ENCODE peak calls at places on chromosomes 2 and 18, in five cellular contexts. A is AG09309, M is A549, W is dorsolateral prefrontal cortex, L is BJ. U is an unnamed sample.

GRCh38 chr18:74635202-74635969 is 37.7 kb downstream of the ZNF407 start:
- DNase-seq in A (no peak), M (no peak), W (no peak), L (no peak), U (no peak)

GRCh38 chr2:206423147-206423546 is 20.2 kb upstream of the ADAM23 start:
- DNase-seq in A (no peak), M (peak), W (no peak), L (no peak), U (no peak)

GRCh38 chr2:38215993-38216392 is 140.0 kb upstream of the CYP1B1 start:
- DNase-seq in A (no peak), M (peak), W (no peak), L (no peak), U (peak)

GRCh38 chr2:236236559-236237450 is 27.4 kb downstream of the ASB18 start:
- DNase-seq in A (no peak), M (no peak), W (no peak), L (no peak), U (no peak)

GRCh38 chr2:174595415-174595814 is 2.2 kb downstream of the WIPF1 start:
- DNase-seq in A (no peak), M (no peak), W (no peak), L (no peak), U (no peak)

GRCh38 chr2:58067001-58067400 is 20.4 kb downstream of the VRK2 start:
- DNase-seq in A (no peak), M (no peak), W (no peak), L (no peak), U (no peak)

GRCh38 chr18:60676807-60677206 is 304.2 kb upstream of the MC4R start:
- DNase-seq in A (no peak), M (no peak), W (no peak), L (no peak), U (no peak)

GRCh38 chr2:128442891-128443302 is 124.2 kb upstream of the HS6ST1 start:
- DNase-seq in A (no peak), M (no peak), W (no peak), L (no peak), U (no peak)

GRCh38 chr2:60796573-60797509 is 40.8 kb downstream of the PAPOLG start:
- DNase-seq in A (no peak), M (no peak), W (no peak), L (no peak), U (no peak)

GRCh38 chr2:147030966-147031760 is 813.7 kb upstream of the ACVR2A start:
- DNase-seq in A (no peak), M (no peak), W (no peak), L (no peak), U (no peak)

GRCh38 chr2:237281900-237282306 is 132.1 kb downstream of the COL6A3 start:
- DNase-seq in A (peak), M (no peak), W (no peak), L (no peak), U (peak)

GRCh38 chr18:35029770-35030169 is 11.4 kb upstream of the MAPRE2 start:
- DNase-seq in A (no peak), M (no peak), W (no peak), L (no peak), U (no peak)

GRCh38 chr2:63589148-63589972 is 597 bp downstream of the MDH1 start:
- DNase-seq in A (no peak), M (peak), W (no peak), L (no peak), U (no peak)

GRCh38 chr18:58041633-58042032 is 2.4 kb upstream of the NEDD4L start:
- DNase-seq in A (no peak), M (no peak), W (no peak), L (no peak), U (no peak)

GRCh38 chr2:22450831-22451230 is 934.1 kb upstream of the KLHL29 start:
- DNase-seq in A (no peak), M (no peak), W (peak), L (no peak), U (no peak)

GRCh38 chr2:145751634-145752033 is 1231.7 kb upstream of the ZEB2 start:
- DNase-seq in A (no peak), M (no peak), W (no peak), L (no peak), U (peak)

GRCh38 chr2:190655113-190655512 is 6.2 kb downstream of the NAB1 start:
- DNase-seq in A (no peak), M (no peak), W (no peak), L (no peak), U (no peak)

GRCh38 chr2:159094173-159094737 is 125.8 kb downstream of the TANC1 start:
- DNase-seq in A (no peak), M (no peak), W (no peak), L (peak), U (no peak)

GRCh38 chr2:160869411-160869810 is 290.8 kb upstream of the TANK start:
- DNase-seq in A (peak), M (peak), W (no peak), L (peak), U (peak)

GRCh38 chr2:240462073-240462703 is 26.7 kb downstream of the GPC1 start:
- DNase-seq in A (no peak), M (no peak), W (peak), L (no peak), U (no peak)

GRCh38 chr2:67215214-67215613 is 181.9 kb upstream of the ETAA1 start:
- DNase-seq in A (peak), M (peak), W (no peak), L (no peak), U (peak)

DNA sequence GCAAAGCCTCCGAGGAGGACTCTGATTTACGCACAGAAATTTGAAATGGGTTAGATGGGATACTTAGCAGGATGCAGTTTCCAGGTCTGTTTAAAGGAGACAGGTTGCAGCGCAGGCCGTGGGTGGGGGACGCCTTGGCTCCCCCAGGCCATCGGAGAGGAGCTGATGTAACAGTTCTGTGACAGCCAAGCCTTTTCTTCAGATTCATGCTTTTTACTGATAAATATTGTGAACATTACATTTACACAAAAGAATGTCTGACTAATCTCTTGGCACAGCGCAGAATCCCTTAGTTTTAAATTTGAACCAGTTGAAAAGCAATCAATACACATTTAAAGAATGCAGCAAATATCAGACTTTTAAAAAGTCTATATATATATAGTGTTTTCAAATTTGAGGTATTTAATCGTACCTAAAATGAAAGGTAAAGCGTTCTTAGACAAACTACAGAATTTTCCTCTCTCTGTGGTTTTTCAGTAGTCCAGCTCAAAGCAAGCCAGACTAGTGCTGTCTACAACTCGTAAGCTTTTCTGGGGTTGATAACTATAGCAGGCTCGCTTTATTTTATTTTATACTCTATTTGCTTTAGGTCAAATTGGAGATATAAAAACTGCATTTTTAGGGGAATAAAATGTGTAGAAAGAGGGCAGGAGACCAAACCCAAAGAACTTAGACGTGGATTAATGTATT is 221.9 kb downstream of the PIEZO2 start:
- DNase-seq in A (no peak), M (no peak), W (no peak), L (peak), U (peak)
- H3K4me3 ChIP-seq in A (no peak), M (no peak), W (no peak), L (no peak), U (peak)

GRCh38 chr2:44939074-44940052 is 2.1 kb upstream of the SIX3 start:
- DNase-seq in A (no peak), M (no peak), W (no peak), L (no peak), U (no peak)
- H3K4me3 ChIP-seq in A (no peak), M (peak), W (no peak), L (no peak), U (peak)

DNA sequence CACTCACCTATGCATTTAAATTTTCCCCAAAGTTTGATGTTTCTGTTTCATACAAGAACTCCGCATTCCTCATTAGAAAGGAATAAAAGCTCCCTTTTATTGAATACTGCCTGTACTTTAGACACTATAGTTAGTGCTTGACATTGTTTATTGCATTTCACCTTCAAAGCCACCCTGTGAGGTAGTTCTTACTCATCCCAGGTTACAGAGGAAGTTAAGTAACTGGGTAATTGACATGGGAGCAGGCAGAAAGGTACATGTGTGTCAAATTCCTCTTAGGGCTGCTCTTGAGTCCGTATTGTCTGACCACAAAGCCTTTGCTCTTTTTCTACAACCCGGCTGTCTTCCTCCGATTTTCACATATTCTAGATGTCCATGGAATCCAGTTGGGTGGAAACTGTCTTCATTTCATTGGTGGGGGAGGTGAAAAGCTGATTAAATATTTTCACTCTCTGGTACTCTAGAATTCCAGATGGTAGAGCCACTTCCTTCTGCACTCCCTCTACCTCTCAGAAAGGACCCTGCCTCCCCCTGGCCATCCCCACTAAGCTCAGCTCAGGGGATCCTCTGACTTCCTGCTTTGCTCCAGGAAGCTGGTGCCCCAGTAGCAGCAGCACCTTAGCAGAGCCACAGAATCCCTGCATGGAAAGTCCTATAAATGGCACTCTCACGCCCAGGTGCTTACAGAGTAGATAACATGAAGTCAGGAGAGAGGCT is 319.2 kb downstream of the LRATD1 start:
- DNase-seq in A (no peak), M (no peak), W (no peak), L (no peak), U (no peak)
- H3K4me3 ChIP-seq in A (no peak), M (no peak), W (no peak), L (no peak), U (no peak)

GRCh38 chr2:7742301-7742700 is 825.1 kb downstream of the RNF144A start:
- DNase-seq in A (no peak), M (no peak), W (no peak), L (no peak), U (no peak)

GRCh38 chr2:7745369-7745768 is 828.2 kb downstream of the RNF144A start:
- DNase-seq in A (no peak), M (no peak), W (no peak), L (no peak), U (no peak)

GRCh38 chr2:7748717-7749415 is 831.7 kb downstream of the RNF144A start:
- DNase-seq in A (no peak), M (no peak), W (no peak), L (no peak), U (no peak)

GRCh38 chr2:7749895-7750559 is 832.8 kb downstream of the RNF144A start:
- DNase-seq in A (no peak), M (no peak), W (no peak), L (no peak), U (no peak)

GRCh38 chr2:7744827-7745226 is 827.6 kb downstream of the RNF144A start:
- DNase-seq in A (no peak), M (no peak), W (no peak), L (no peak), U (no peak)
- H3K4me3 ChIP-seq in A (no peak), M (no peak), W (no peak), L (no peak), U (no peak)

GRCh38 chr2:167454036-167454435 is 565.8 kb downstream of the XIRP2 start:
- DNase-seq in A (no peak), M (no peak), W (no peak), L (no peak), U (no peak)

GRCh38 chr2:167450364-167450763 is 562.1 kb downstream of the XIRP2 start:
- DNase-seq in A (no peak), M (no peak), W (no peak), L (no peak), U (no peak)

DNA sequence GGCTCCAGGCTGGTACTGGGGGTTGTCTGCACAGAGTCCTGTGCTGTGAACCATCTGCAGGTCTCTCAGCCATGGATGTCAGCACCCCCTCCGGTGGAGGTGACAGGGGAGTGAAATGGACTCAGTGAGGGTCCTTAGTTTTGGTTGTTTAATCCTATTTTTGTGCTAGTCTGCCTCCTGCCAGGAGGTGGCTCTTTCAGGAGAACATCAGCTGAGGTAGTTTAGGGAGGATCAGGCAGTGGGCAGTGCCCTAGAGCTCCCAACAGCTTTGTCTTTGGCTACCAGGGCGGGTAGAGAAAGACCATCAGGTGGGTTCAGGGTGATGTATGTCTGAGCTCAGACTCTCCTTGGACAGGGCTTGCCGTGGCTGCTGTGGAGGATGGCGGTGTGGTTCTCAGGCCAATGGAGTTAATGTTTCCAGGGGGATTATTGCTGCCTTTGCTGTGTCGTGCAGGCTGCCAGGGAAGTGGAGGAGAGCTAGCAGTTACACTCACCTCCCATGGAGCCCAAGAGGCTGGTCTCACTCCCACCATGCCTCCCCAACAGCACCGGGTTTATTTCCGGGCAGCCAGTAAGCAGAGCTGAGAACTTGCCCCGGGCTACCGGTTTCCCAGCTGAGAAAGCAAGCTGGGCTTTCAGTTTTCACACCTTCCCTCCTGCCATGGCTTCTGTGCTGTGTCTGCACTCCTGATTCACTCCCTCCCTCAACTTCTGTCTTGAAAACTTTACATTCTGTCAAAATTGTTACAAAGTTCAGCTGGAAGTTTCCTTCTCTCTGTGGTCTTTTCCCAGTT is 563.4 kb downstream of the XIRP2 start:
- DNase-seq in A (no peak), M (no peak), W (no peak), L (no peak), U (no peak)
- H3K4me3 ChIP-seq in A (no peak), M (no peak), W (no peak), L (no peak), U (no peak)

GRCh38 chr2:189208254-189208653 is 28.7 kb upstream of the COL5A2 start:
- DNase-seq in A (no peak), M (no peak), W (no peak), L (no peak), U (no peak)

GRCh38 chr2:189214484-189214883 is 34.9 kb upstream of the COL5A2 start:
- DNase-seq in A (no peak), M (no peak), W (no peak), L (no peak), U (no peak)

GRCh38 chr2:189213226-189213625 is 33.7 kb upstream of the COL5A2 start:
- DNase-seq in A (no peak), M (no peak), W (no peak), L (no peak), U (no peak)

DNA sequence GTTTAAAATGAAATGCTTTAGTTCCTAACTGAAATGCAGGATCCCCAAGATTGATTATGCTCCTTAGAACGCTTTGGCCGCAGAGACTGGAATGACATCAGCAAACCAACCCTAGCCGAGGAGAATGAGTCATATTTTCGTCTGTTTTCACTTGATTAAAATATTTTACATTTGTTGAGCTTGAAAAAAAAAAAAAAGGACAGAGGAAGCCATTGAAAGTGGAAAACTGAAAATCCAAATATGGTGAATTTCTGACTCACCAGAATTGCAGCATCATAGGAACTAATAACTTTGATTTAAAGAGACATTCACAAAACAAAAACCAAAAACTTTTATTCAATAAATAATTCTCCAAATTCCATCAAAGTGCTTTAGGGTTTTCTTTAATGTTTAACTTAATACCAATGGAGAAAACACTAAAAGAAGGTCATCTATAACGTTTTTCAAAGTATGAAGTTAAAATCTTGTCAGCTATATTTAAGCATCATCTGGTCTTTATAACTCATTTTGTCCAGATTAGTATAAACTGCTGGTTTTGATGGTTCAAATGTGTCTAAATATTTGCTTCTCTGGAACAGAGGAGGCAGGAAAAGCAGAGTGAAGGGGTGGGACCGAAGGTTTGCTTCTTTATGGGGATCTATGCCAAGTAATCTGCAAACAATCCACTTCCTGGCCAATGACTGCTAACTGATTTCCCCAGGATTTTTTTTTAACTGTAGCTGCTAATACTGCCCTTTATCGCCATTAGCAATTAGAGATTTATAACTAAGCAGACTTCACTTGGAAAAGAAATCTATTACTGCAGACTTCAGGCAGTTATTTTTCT is 30.9 kb upstream of the COL5A2 start:
- DNase-seq in A (peak), M (peak), W (no peak), L (peak), U (peak)
- H3K4me3 ChIP-seq in A (peak), M (peak), W (no peak), L (peak), U (peak)